ENCODE peak calls at places on chromosomes 11 and 22, in seven cellular contexts. V is neuronal stem cell, P is IMR-90, O is H9, F is mesenchymal stem cell, A is mesendoderm, M is trophoblast cell. G is an unnamed sample.

GRCh38 chr11:6640985-6641701 is 14.5 kb downstream of the DCHS1 start:
- DNase-seq in M (no peak), A (no peak), F (no peak), P (no peak), O (no peak), V (no peak), G (no peak)

GRCh38 chr11:67367014-67367835 is 6.2 kb downstream of the CLCF1 start:
- DNase-seq in M (no peak), P (no peak), V (no peak), A (no peak), O (no peak), F (no peak), G (no peak)

GRCh38 chr11:112103446-112103845 is 16.8 kb downstream of the SDHD start:
- DNase-seq in V (no peak), M (no peak), O (no peak), F (no peak), A (no peak), P (no peak), G (no peak)

GRCh38 chr11:88338223-88338661 is 706 bp upstream of the CTSC start:
- DNase-seq in F (peak; percentile 86), M (peak; percentile 47), O (no peak), A (peak; percentile 25), P (peak; percentile 84), V (no peak), G (no peak)

GRCh38 chr11:111063711-111064110 is 181.8 kb upstream of the POU2AF2 start:
- DNase-seq in F (peak; percentile 29), O (no peak), M (no peak), P (peak; percentile 42), A (no peak), V (no peak), G (no peak)

GRCh38 chr11:2261436-2262230 is 8.8 kb downstream of the ASCL2 start:
- DNase-seq in F (no peak), V (no peak), O (no peak), M (no peak), A (no peak), P (no peak), G (no peak)

GRCh38 chr11:1565173-1565903 is 6.7 kb downstream of the DUSP8 start:
- DNase-seq in F (no peak), M (no peak), O (peak; percentile 25), A (no peak), V (no peak), P (no peak), G (no peak)

GRCh38 chr11:102955624-102956023 is at the start of gene MMP13:
- DNase-seq in V (no peak), M (no peak), P (no peak), A (peak; percentile 8), F (no peak), O (no peak), G (no peak)

GRCh38 chr22:46652930-46653331 is 32.7 kb downstream of the GRAMD4 start:
- DNase-seq in O (no peak), P (peak; percentile 35), V (no peak), A (no peak), M (no peak), F (peak; percentile 25), G (no peak)

GRCh38 chr11:58958500-58958899 is 19.2 kb downstream of the GLYATL1 start:
- DNase-seq in O (peak; percentile 42), P (no peak), F (no peak), A (peak; percentile 63), V (no peak), M (no peak), G (peak; percentile 72)

GRCh38 chr11:78079232-78080083 is at the start of gene NDUFC2:
- DNase-seq in V (peak; percentile 64), F (peak; percentile 85), M (peak; percentile 59), A (peak; percentile 79), O (peak; percentile 70), P (peak; percentile 85), G (peak; percentile 83)

GRCh38 chr11:78078218-78079167 is 1.2 kb downstream of the NDUFC2 start:
- DNase-seq in A (no peak), O (no peak), M (no peak), F (peak; percentile 12), P (no peak), V (no peak), G (no peak)

GRCh38 chr11:78081583-78081982 is 1.9 kb upstream of the NDUFC2 start:
- DNase-seq in V (no peak), M (no peak), P (no peak), O (no peak), F (no peak), A (no peak), G (no peak)

GRCh38 chr11:78080818-78081495 is 1.3 kb upstream of the NDUFC2 start:
- DNase-seq in A (peak; percentile 52), M (no peak), V (no peak), F (peak; percentile 69), O (no peak), P (peak; percentile 73), G (no peak)

DNA sequence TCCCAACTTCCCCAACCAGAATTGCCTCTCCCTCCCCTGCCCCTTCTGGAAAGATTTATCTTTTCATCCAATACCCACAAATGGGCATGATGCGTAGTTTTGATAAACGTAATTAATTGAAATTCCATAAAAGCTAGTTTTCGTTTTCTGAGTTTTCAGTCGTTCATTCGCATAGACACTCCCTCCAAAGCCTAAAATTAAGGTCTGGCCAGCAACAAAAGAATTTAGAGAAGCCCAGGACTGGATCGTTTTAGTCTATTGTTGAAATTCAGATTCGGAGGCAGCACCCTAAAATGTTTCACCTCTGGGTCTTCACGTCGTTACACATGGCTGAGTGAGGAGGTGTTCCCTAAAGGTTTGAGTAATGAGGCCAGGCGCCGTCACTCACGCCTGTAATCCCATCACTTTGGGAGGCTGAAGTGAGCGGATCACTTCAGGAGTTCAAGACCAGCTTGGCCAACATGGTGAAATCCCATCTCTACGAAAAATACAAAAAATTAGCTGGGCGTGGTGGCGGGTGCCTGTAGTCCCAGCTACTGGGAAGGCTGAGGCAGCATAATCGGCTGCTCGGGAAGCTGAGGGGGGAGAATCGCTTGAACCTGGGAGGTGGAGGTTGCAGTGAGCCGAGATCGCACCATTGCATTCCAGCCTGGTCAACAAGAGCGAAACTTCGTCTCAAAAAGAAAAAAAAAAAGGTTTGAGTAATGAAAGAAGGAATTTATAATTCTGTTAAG is 589 bp upstream of the NDUFC2 start:
- DNase-seq in A (no peak), M (no peak), V (no peak), F (no peak), P (no peak), O (no peak), G (no peak)
- H3K18ac ChIP-seq in A (peak overlapping the region; percentile 82), M (peak overlapping the region; percentile 94), V (peak overlapping the region; percentile 94), F (peak overlapping the region; percentile 82), P (peak overlapping the region; percentile 26), O (no peak overlapping the region), G (peak overlapping the region; percentile 97)

DNA sequence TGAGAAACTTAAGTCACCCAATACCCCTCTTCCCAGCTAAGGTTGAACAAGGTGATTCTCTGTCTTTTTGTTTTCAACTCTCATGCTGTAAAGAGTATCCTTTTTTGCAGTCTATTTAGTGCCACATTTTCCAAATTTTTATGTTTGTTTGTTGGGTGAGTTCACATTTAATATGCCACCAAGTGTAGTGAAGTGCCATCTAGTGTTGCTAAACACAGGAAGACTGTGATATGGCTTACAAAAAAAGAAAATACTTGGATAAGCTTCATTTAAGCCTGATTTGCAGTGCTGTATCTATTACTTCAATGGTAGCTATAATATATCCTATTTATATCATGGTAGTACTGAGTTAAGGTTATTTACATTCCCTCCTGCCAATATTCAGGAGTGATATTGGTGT is 319.2 kb upstream of the CHORDC1 start:
- DNase-seq in P (no peak), A (no peak), M (no peak), V (no peak), F (no peak), O (no peak), G (no peak)
- H3K18ac ChIP-seq in P (no peak overlapping the region), A (no peak overlapping the region), M (no peak overlapping the region), V (no peak overlapping the region), F (no peak overlapping the region), O (no peak overlapping the region), G (no peak overlapping the region)

DNA sequence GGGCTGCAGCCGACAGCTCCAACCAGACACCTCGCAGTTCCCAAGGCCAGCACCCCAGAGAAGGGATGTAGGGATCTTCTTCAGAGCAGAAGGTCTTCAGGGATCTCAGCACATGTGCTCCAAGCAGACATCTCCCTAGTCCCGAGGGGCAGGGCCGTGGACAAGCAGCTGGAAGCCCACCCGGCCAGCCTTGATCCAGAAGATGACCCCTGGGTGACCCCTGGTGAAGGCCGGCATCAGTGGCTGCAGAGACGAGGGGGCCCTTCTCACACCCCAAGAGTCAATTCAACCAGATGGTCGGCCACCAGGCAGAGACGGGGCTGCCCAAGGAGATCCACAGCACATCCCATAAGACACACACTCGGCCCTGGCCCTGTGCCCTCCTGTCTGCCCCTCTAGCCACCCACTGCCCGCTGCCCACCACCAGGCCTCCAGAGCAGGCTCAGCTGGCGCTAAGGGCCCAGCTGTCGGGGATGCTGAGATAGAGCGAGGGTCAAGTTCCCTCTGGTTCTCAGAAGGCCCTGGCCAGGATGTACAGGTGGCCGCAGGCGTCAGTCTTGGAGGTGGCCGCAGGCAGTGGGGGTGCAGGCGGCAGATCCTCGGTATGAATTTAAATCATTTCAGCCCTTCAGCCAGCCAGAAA is 168.3 kb downstream of the BRD1 start:
- DNase-seq in F (no peak), O (peak; percentile 27), M (no peak), A (no peak), V (no peak), P (no peak), G (no peak)
- H3K18ac ChIP-seq in F (no peak overlapping the region), O (no peak overlapping the region), M (no peak overlapping the region), A (no peak overlapping the region), V (peak overlapping the region; percentile 62), P (no peak overlapping the region), G (no peak overlapping the region)

DNA sequence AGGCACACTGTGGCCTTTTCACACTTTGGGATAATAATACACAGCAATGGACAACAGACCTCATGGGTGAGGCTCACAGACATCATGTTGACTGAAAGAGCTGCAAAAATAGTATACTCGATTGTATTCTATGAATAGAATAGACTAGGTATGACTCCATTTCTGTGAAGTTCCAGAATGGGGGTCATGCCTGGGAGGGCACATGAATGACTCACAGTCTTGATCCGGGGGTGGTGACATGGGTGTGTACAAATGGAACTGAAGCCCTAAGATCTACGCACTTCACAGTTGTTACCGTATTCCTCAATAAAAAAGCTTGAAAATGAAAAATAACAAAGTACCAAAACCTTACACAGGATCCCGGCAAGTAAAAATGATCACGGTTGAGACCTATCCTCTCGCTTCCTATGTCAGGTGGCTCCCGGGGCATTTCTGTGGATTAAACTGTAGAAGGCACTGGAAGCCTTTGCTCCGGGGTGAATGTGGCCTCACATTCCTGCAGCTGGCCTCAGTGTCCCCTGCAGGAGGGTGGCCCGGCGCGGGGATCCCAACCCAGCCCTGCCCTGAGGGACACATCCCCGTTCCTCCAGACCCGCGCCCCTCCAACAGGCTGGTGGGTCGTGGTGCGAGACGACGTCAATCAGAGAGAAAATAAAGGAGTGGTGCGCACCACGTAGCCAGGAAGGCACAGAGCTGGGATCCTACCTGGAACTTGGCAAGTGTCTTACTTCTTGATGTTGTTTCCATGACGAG is 75.9 kb downstream of the NECTIN1 start:
- DNase-seq in M (no peak), A (no peak), F (no peak), O (no peak), P (no peak), V (no peak), G (no peak)
- H3K18ac ChIP-seq in M (no peak overlapping the region), A (no peak overlapping the region), F (no peak overlapping the region), O (no peak overlapping the region), P (no peak overlapping the region), V (peak overlapping the region; percentile 24), G (no peak overlapping the region)